ENCODE peak calls at places on chromosomes 6 and 20, in four cellular contexts. Y, I, X and S are unnamed samples.

GRCh38 chr6:90537027-90537426 is 49.8 kb downstream of the MAP3K7 start:
- DNase-seq in I (no peak), X (no peak), Y (no peak), S (no peak)

GRCh38 chr6:142846883-142847287 is 98.1 kb downstream of the HIVEP2 start:
- DNase-seq in X (peak; percentile 75), Y (no peak), I (no peak), S (no peak)

GRCh38 chr6:84763397-84764331 is 734 bp downstream of the TBX18 start:
- DNase-seq in X (no peak), I (no peak), Y (peak; percentile 67), S (no peak)

GRCh38 chr20:55052464-55052863 is 577.1 kb downstream of the DOK5 start:
- DNase-seq in I (no peak), Y (no peak), X (no peak), S (no peak)

GRCh38 chr6:93088675-93089575 is 330.4 kb downstream of the EPHA7 start:
- DNase-seq in I (no peak), Y (no peak), X (no peak), S (no peak)

GRCh38 chr6:158457616-158458278 is 102.1 kb upstream of the TMEM181 start:
- DNase-seq in X (no peak), Y (no peak), I (no peak), S (no peak)

GRCh38 chr6:81093046-81093445 is 659.4 kb downstream of the TENT5A start:
- DNase-seq in I (no peak), Y (no peak), X (no peak), S (no peak)

GRCh38 chr6:154370545-154370944 is 13.9 kb upstream of the IPCEF1 start:
- DNase-seq in X (peak; percentile 25), I (no peak), Y (no peak), S (no peak)

GRCh38 chr6:138105446-138105845 is 1.8 kb downstream of the PERP start:
- DNase-seq in X (peak; percentile 70), I (no peak), Y (no peak), S (no peak)

DNA sequence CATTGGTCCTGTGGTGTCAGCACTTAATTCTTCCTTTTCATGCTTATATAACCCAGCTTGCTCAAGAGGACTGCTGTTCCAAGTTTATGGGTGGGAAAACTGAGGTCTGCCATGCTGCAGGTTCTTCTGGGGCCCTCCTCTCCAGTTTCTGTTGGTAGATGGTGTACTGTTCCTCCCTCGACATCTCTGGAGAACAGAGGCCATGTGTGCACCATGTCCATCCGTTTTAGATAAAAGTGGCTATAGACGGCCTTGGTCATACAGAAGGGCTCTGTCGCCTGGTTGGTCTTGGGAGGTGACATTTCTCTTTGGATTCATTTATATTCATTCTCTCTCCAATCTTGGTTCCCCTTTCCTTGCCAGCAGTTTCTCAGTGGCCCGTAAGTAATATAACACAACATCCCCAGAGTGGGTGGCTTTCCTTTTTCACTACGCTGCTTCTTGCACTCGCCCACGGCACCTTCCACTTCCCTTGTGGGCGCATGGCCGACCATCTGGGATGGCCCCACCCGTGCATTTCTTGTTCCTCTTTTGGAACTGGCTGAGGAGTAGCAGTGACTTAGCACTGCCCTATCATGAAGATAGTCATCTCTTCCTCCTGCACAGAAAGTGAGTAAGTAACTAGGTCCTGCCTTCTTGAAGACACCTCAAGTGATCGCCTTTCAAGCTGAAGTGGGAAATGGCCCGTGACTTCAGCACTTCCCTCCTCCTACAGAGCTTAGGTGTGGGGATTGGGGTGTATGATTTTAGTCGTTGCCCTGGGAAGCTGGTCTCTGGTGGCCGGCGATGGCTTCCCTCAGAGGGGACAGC is 94.2 kb downstream of the RREB1 start:
- DNase-seq in Y (no peak), I (peak; percentile 82), X (no peak), S (no peak)
- TF ChIP-seq YY1 in Y (no peak), I (peak; percentile 81), X (no peak), S (no peak)

GRCh38 chr20:51497542-51498467 is 44.7 kb downstream of the NFATC2 start:
- DNase-seq in X (no peak), I (peak; percentile 26), Y (no peak), S (no peak)
- TF ChIP-seq SUZ12 in X (no peak), I (no peak), Y (no peak), S (no peak)

GRCh38 chr6:7621761-7622160 is 31.8 kb downstream of the SNRNP48 start:
- DNase-seq in X (peak; percentile 29), I (no peak), Y (no peak), S (no peak)
- TF ChIP-seq ZNF274 in X (no peak), I (no peak), Y (no peak), S (no peak)

GRCh38 chr20:25136643-25137559 is 55.0 kb upstream of the VSX1 start:
- DNase-seq in I (no peak), X (no peak), Y (no peak), S (no peak)
- TF ChIP-seq YY1 in I (no peak), X (no peak), Y (no peak), S (no peak)

GRCh38 chr20:1894951-1895673 is at the start of gene SIRPA:
- DNase-seq in X (no peak), Y (peak; percentile 62), I (no peak), S (no peak)
- TF ChIP-seq SUZ12 in X (no peak), Y (no peak), I (no peak), S (no peak)

DNA sequence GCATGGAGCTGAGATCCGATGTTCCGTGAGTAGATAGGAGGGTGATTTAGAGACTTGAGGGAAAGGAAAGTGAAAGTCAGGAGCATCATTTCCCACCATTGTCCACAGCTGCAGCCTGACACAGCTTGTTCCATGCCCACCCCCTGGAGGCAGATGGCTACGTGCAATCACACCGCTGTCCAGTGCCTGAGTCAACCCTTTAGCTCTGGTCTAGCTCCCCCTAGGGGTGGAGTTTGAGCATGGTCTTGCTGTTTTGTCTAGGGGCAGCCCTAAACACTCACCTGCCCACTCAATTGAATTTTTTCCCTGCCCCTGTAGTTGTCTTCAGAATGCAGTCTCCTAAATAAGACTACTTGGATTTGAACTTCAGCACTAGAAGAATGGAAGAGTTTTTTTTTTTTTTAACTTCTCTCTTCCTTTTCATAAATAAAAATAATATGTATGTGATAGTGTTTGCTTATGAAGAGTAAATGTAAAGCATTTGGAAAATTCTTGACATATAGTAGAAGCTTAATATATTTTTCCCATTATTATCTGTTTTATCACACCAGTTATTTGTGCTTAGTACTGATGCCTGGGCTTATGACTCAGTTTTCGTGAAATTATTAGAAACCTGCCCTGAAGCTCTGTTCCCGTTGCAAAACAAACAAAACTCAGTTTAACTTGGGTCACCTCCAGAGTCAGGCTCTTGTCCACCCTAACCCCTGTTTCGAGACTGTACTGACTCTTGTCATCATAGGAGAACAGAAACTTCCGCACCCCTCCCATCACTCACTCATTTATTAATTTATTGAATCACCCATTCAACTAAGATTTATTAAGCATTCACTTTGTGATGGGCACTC is 814.8 kb downstream of the MAFB start:
- DNase-seq in Y (peak; percentile 88), I (peak; percentile 60), X (peak; percentile 55), S (peak; percentile 85)
- TF ChIP-seq ZNF274 in Y (no peak), I (no peak), X (no peak), S (no peak)

GRCh38 chr6:15887491-15888461 is 224.9 kb upstream of the DTNBP1 start:
- DNase-seq in X (no peak), I (no peak), Y (no peak), S (no peak)

GRCh38 chr6:15893556-15894253 is 230.9 kb upstream of the DTNBP1 start:
- DNase-seq in Y (no peak), I (no peak), X (peak; percentile 16), S (peak; percentile 36)

GRCh38 chr6:15888798-15889772 is 226.3 kb upstream of the DTNBP1 start:
- DNase-seq in I (no peak), Y (no peak), X (no peak), S (no peak)

GRCh38 chr6:15894973-15895858 is 232.4 kb upstream of the DTNBP1 start:
- DNase-seq in Y (no peak), I (no peak), X (no peak), S (peak; percentile 40)

DNA sequence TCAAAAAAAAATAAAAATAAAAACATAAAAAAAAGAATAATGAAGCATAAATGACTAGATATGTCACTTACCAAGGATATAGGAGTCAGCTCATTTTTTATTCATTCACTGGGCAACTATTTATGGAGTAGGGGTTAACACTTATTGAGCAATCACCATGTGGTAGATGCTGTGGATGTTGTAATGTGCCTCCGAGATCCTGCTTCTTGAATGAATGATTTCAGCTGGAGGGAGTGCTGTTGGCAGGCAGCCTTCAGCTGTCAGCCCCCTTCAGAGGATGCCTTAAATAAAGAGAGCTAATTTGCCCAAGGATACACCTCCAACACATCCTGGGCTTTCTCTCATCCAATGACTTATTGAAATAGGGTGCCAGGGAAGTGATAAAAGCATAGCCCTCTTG is 229.5 kb upstream of the DTNBP1 start:
- DNase-seq in I (no peak), Y (no peak), X (no peak), S (no peak)
- TF ChIP-seq YY1 in I (no peak), Y (no peak), X (no peak), S (no peak)

GRCh38 chr6:132190097-132190814 is 211.0 kb downstream of the MOXD1 start:
- DNase-seq in I (no peak), X (no peak), Y (no peak), S (no peak)
- TF ChIP-seq SUZ12 in I (no peak), X (no peak), Y (no peak), S (no peak)

GRCh38 chr20:25750765-25751696 is 54.4 kb upstream of the ZNF337 start:
- DNase-seq in I (peak; percentile 9), X (peak; percentile 70), Y (no peak), S (peak; percentile 18)
- TF ChIP-seq ZNF274 in I (no peak), X (peak; percentile 18), Y (no peak), S (no peak)

DNA sequence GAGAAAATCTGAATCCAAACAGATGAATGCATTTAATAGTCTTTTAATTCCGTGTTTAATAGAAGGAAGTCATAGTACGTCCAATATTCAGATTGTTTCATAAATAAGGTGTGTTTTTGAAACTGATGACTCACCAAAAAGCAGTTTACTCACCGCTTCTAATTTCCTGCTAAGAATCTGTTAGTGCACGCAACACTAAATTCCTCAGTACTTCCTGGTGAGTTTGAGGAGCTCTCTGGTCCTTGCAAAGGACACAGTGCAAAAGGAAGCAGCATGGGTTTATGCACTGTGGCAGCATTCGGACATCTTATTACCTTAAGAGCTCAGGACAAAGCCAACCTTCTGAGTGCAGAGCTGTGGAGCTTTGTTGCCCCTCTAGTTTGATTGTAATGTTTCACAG is 2.3 kb upstream of the ADGRF1 start:
- DNase-seq in I (no peak), Y (no peak), X (no peak), S (no peak)
- TF ChIP-seq YY1 in I (no peak), Y (no peak), X (no peak), S (no peak)